ENCODE peak calls at places on chromosome 4, in six cellular contexts. G is mesendoderm, A is neuronal stem cell, W is IMR-90, B is H1, T is trophoblast cell. C is an unnamed sample. For H3K4me1, the result is how much of the 10 kb centered on the place peaks cover.

GRCh38 chr4:114383721-114384120 is 214.9 kb upstream of the UGT8 start:
- DNase-seq in G (no peak), A (no peak), W (peak), B (no peak), T (no peak), C (peak)

GRCh38 chr4:14022428-14022827 is 394.9 kb upstream of the BOD1L1 start:
- DNase-seq in G (peak), A (no peak), W (peak), B (no peak), T (no peak), C (peak)

GRCh38 chr4:126604273-126604867 is 1028.4 kb upstream of the INTU start:
- DNase-seq in G (peak), A (peak), W (peak), B (no peak), T (peak), C (peak)

GRCh38 chr4:772776-773175 is 53.2 kb downstream of the CPLX1 start:
- DNase-seq in G (no peak), A (no peak), W (no peak), B (no peak), T (no peak), C (no peak)

GRCh38 chr4:16967722-16968121 is 69.3 kb upstream of the LDB2 start:
- DNase-seq in G (peak), A (no peak), W (peak), B (no peak), T (no peak), C (no peak)

GRCh38 chr4:2413821-2414610 is 4.4 kb downstream of the ZFYVE28 start:
- DNase-seq in G (peak), A (no peak), W (no peak), B (peak), T (no peak), C (peak)

GRCh38 chr4:70818921-70819320 is 20.8 kb downstream of the GRSF1 start:
- DNase-seq in G (no peak), A (no peak), W (no peak), B (no peak), T (no peak), C (no peak)

GRCh38 chr4:146132445-146132844 is 43.1 kb upstream of the LSM6 start:
- DNase-seq in G (no peak), A (no peak), W (no peak), B (no peak), T (no peak), C (peak)

GRCh38 chr4:14896656-14897175 is 105.6 kb upstream of the CPEB2 start:
- DNase-seq in G (no peak), A (no peak), W (no peak), B (no peak), T (no peak), C (no peak)

GRCh38 chr4:148565801-148566200 is 123.6 kb upstream of the NR3C2 start:
- DNase-seq in G (no peak), A (no peak), W (no peak), B (no peak), T (no peak), C (no peak)

GRCh38 chr4:109434007-109434792 is 585 bp downstream of the SEC24B start:
- DNase-seq in G (peak), A (peak), W (peak), B (peak), T (peak), C (peak)

GRCh38 chr4:10253765-10254164 is 137.2 kb upstream of the WDR1 start:
- DNase-seq in G (no peak), A (no peak), W (no peak), B (no peak), T (no peak), C (no peak)

GRCh38 chr4:55216871-55217635 is 91.7 kb upstream of the KDR start:
- DNase-seq in G (no peak), A (no peak), W (no peak), B (no peak), T (no peak), C (peak)

GRCh38 chr4:152316969-152317368 is 218.9 kb downstream of the FBXW7 start:
- DNase-seq in G (no peak), A (no peak), W (peak), B (no peak), T (no peak), C (peak)

GRCh38 chr4:10750714-10751113 is 66.1 kb upstream of the CLNK start:
- DNase-seq in G (no peak), A (no peak), W (no peak), B (no peak), T (no peak), C (no peak)

GRCh38 chr4:142595222-142595871 is 250.8 kb downstream of the INPP4B start:
- DNase-seq in G (no peak), A (no peak), W (no peak), B (no peak), T (no peak), C (no peak)

GRCh38 chr4:40199999-40200880 is 3.4 kb downstream of the RHOH start:
- DNase-seq in G (no peak), A (no peak), W (peak), B (no peak), T (peak), C (peak)

GRCh38 chr4:26715636-26716242 is 131.9 kb downstream of the TBC1D19 start:
- DNase-seq in G (no peak), A (no peak), W (no peak), B (no peak), T (no peak), C (no peak)

GRCh38 chr4:164780839-164781238 is 26.9 kb downstream of the SMIM31 start:
- DNase-seq in G (no peak), A (no peak), W (no peak), B (no peak), T (no peak), C (no peak)

GRCh38 chr4:74654230-74654681 is 140.1 kb downstream of the BTC start:
- DNase-seq in G (no peak), A (no peak), W (peak), B (no peak), T (peak), C (no peak)

GRCh38 chr4:126539771-126540170 is 1093.0 kb upstream of the INTU start:
- DNase-seq in G (no peak), A (no peak), W (no peak), B (no peak), T (no peak), C (no peak)

GRCh38 chr4:36159208-36159607 is 85.1 kb downstream of the ARAP2 start:
- DNase-seq in G (peak), A (no peak), W (no peak), B (no peak), T (no peak), C (no peak)

GRCh38 chr4:6097581-6097980 is 79.3 kb upstream of the C4orf50 start:
- DNase-seq in G (no peak), A (no peak), W (no peak), B (no peak), T (no peak), C (no peak)

GRCh38 chr4:142091085-142091513 is 454.7 kb downstream of the IL15 start:
- DNase-seq in G (no peak), A (no peak), W (peak), B (no peak), T (peak), C (no peak)

DNA sequence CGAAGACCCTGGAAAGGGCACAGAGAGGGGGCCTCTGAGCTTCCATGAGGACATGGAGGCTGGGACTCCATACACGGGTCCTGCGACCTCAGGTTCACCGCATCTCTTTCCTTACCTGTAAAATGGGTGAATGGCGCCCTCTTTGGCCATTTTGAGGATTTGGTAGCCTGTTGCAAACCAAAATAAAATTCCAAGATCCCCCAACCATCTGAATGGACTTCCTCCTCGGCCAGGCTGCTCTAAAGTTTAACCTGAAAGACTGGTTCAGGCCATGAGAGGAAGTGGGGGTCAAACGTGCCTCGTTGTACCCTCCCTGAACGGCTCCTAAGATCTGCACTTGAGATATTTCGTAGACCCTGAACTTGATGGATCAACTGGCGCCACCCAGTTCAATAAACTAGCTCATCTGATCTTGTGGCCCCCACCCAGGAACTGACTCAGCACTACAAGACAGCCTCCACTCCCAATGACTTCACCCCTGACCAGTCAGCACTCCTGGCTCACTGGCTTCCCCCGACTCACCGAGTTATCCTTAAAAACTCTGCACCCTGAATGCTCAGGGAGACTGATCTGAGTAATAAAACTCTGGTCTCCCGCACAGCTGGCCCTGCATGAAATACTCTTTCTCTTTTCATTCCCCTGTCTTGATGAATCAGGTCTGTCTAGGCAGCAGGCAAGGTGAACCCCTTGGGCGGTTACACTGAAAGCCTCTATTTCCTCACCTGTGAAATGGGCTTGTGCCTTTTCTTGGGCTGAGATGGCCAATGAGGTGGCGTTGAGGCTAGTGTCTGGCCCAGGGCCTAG is 32.9 kb upstream of the GPR78 start:
- DNase-seq in G (peak), A (peak), W (peak), B (peak), T (peak), C (no peak)
- H3K4me3 ChIP-seq in G (no peak), A (no peak), W (no peak), B (no peak), T (no peak), C (no peak)

DNA sequence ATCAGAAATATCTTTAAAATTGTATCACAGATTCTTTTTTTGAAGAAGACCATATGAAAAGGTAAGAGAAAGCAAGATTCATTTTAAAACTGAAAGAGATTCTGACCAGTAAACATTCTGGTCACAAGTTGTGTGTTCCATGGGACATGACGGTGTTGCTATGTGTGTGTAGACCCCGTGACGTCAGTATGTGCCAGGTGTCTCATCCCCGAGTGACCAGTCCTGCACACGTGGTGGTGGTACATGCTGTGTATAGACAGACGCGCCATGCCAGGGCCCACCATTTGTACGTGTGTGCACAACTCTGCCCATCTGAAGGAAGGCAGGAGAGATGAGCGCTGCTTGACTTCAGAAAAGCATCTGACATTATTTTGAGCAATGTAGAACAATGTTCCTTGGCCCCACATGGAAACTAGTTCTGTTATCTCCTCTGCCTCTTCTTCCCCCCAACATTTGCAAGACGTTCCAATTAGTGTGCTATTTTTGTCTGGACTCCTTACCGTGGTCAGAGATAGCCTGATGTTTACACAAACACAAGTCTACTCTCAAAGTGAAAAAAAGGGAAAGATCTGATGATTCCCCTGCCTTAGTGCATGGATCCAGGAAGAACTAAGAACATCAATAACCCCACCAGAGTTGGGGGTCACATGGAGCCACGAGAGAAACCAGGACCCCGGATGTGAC is 51.2 kb downstream of the IRF2 start:
- DNase-seq in G (no peak), A (no peak), W (no peak), B (no peak), T (no peak), C (peak)
- H3K4me1 ChIP-seq in G (under half), A (under half), W (under half), B (under half), T (under half), C (under half)

GRCh38 chr4:139153411-139154133 is 23.4 kb downstream of the ELF2 start:
- DNase-seq in G (peak), A (no peak), W (peak), B (no peak), T (peak), C (no peak)

GRCh38 chr4:139152249-139152648 is 24.8 kb downstream of the ELF2 start:
- DNase-seq in G (no peak), A (no peak), W (no peak), B (no peak), T (no peak), C (no peak)

GRCh38 chr4:139154538-139154937 is 22.5 kb downstream of the ELF2 start:
- DNase-seq in G (peak), A (no peak), W (no peak), B (no peak), T (no peak), C (no peak)

GRCh38 chr4:139154952-139155557 is 22.0 kb downstream of the ELF2 start:
- DNase-seq in G (no peak), A (no peak), W (no peak), B (no peak), T (no peak), C (no peak)

DNA sequence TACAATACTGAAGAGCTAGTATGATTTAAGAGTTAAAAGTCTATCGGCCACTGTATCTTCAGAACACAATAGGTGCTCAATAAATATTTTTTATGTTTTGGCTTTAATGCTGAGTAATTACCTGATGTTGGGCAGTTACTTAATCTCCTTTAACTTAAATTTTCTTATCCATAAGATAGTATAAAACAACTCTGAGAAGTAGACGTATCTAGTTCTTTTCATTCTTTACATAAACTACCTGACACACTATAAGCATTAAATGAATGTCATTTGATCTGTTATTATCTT is 22.9 kb downstream of the ELF2 start:
- DNase-seq in G (no peak), A (no peak), W (no peak), B (no peak), T (no peak), C (no peak)
- H2AK5ac ChIP-seq in G (no peak), A (no peak), W (no peak), B (no peak), T (no peak), C (no peak)

GRCh38 chr4:153831236-153831635 is 42.4 kb upstream of the SFRP2 start:
- DNase-seq in G (no peak), A (no peak), W (no peak), B (no peak), T (no peak), C (no peak)
- H3K4me3 ChIP-seq in G (no peak), A (no peak), W (no peak), B (no peak), T (no peak), C (no peak)

DNA sequence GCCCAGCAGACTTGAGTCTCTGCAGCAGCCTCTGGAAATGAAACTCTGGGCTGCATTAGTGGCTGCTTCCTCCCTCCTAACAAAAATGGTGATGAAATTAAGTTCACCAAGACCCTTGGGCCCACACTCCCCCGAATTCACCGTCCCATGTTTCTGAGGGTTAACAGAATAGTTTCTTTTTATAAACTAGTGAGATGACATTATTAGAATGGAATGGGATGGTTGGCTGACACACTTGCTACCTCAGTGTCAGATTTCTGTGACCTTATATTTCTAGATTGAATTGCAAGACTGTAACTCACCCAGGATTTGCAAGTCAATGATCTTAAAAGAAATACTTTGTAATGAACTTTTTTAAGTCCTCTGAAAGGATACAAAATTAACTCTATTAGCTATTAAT is 127.1 kb downstream of the SHROOM3 start:
- DNase-seq in G (no peak), A (no peak), W (peak), B (no peak), T (peak), C (peak)
- H3K4me1 ChIP-seq in G (under half), A (under half), W (under half), B (under half), T (under half), C (under half)

DNA sequence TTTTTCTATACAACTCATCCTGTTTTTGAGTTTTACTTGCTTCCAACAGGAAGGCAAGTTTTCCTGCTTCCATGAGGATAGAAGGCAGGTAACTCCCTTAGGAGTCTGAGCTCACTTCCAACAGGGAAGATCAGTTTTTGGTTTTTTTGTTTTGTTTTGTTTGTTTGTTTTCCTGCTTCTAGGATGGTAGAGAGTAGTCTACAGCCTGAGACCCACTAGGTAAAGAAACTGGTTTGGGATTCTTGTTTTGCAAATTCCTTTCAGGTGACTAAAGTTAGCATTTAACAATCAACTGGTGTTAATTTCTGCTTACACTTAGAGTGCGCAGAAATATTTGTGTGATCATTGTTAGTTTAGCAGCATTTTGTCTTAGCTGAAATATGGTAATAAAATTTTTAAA is 227.8 kb upstream of the TACR3 start:
- DNase-seq in G (peak), A (no peak), W (no peak), B (no peak), T (peak), C (no peak)
- H2AK5ac ChIP-seq in G (no peak), A (no peak), W (no peak), B (no peak), T (no peak), C (no peak)

GRCh38 chr4:87975466-87975865 is at the start of gene SPP1:
- DNase-seq in G (peak), A (peak), W (peak), B (no peak), T (no peak), C (peak)
- H3K4me3 ChIP-seq in G (no peak), A (no peak), W (no peak), B (no peak), T (no peak), C (peak)

DNA sequence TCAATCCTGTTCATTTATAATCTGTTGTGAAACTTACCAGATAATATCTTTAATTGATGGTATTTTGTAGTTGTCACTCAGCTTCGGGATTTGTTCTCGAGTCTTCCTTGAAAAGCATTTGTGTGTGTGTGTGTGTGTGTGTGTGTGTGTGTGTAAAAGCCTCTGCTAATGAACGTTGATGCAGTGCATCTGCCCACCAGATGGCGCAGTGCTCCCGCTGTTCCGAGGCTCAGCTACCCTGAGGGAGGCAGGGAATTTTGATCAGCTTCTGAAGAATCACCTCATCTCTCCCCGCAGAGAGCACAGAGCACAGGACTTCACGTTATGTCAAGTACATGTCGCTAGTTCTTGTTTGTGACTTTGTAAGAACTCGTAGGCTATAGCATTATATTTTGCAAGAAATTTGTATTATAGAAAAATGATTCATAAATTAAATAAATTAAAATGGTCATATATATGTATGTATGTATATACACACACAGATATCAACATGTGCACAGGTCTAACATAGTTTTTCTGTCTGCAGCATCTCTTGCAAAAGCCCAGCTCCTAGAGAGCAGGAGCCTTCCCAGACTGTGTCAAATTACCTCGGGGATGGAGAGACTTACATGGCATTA is 316.7 kb upstream of the IGFBP7 start:
- DNase-seq in G (peak), A (peak), W (peak), B (peak), T (peak), C (peak)
- H3K4me1 ChIP-seq in G (under half), A (under half), W (under half), B (under half), T (under half), C (under half)

GRCh38 chr4:77635246-77635645 is 29.6 kb downstream of the CXCL13 start:
- DNase-seq in G (no peak), A (no peak), W (no peak), B (no peak), T (no peak), C (no peak)

GRCh38 chr4:77631276-77631675 is 25.7 kb downstream of the CXCL13 start:
- DNase-seq in G (no peak), A (no peak), W (no peak), B (no peak), T (no peak), C (no peak)

GRCh38 chr4:77634132-77634785 is 28.6 kb downstream of the CXCL13 start:
- DNase-seq in G (no peak), A (no peak), W (no peak), B (no peak), T (no peak), C (no peak)

DNA sequence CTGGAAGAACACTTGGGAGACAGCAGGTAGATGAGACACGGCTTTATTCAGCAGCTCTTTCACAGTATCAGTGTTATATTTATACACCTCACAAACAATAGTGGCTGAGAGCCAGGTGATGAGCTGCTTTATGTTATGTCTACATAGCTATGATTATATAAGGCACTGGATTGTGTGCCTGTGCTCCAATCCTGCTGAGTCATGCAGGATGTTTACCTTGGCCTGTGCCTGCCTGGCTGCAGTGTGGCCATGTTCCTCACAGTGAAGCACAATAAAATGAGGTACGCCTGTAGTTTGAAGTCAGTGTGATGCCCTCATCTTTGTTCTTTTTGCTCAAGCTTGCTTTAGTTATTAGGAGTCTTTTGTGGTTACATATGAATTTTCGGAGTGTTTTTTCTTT is 31.3 kb downstream of the CXCL13 start:
- DNase-seq in G (peak), A (no peak), W (peak), B (no peak), T (no peak), C (peak)
- H2AK5ac ChIP-seq in G (no peak), A (no peak), W (no peak), B (no peak), T (no peak), C (peak)